ENCODE peak calls at places on chromosomes 12 and 14, in six cellular contexts. W, J, Q, C, V and Z are unnamed samples.

GRCh38 chr14:32381869-32382268 is 52.8 kb downstream of the AKAP6 start:
- DNase-seq in C (no peak), J (no peak), W (no peak), V (no peak), Q (no peak), Z (no peak)

GRCh38 chr14:44777567-44777966 is 184.2 kb downstream of the KLHL28 start:
- DNase-seq in W (no peak), V (no peak), C (no peak), Q (no peak), J (no peak), Z (no peak)

GRCh38 chr12:92105676-92106075 is 40.0 kb downstream of the BTG1 start:
- DNase-seq in J (no peak), V (no peak), Q (no peak), W (no peak), C (no peak), Z (no peak)

GRCh38 chr14:89315493-89316456 is 101.3 kb downstream of the FOXN3 start:
- DNase-seq in W (no peak), V (no peak), Q (no peak), C (no peak), J (no peak), Z (no peak)

GRCh38 chr12:115163710-115164109 is 479.7 kb upstream of the TBX3 start:
- DNase-seq in J (no peak), V (no peak), W (no peak), C (no peak), Q (no peak), Z (no peak)

GRCh38 chr12:106732890-106733289 is 41.6 kb upstream of the RIC8B start:
- DNase-seq in C (no peak), J (no peak), V (no peak), W (no peak), Q (no peak), Z (no peak)

GRCh38 chr12:55720071-55720564 is at the start of gene RDH5:
- DNase-seq in J (peak), W (no peak), C (peak), V (no peak), Q (peak), Z (no peak)

GRCh38 chr12:83634726-83635267 is 948.1 kb downstream of the TMTC2 start:
- DNase-seq in C (no peak), V (no peak), J (no peak), Q (no peak), W (no peak), Z (no peak)

GRCh38 chr14:74548881-74549280 is 55.3 kb downstream of the ISCA2 start:
- DNase-seq in V (no peak), Q (no peak), J (no peak), W (no peak), C (peak), Z (peak)

GRCh38 chr14:101215266-101215665 is 311.7 kb upstream of the RTL1 start:
- DNase-seq in V (no peak), J (no peak), Q (no peak), W (no peak), C (no peak), Z (no peak)

GRCh38 chr12:106147956-106148355 is 9.2 kb upstream of the NUAK1 start:
- DNase-seq in W (no peak), J (peak), Q (peak), V (no peak), C (no peak), Z (no peak)

GRCh38 chr12:53736602-53737493 is 9.6 kb upstream of the CALCOCO1 start:
- DNase-seq in Q (peak), C (no peak), W (no peak), J (no peak), V (no peak), Z (no peak)

GRCh38 chr14:91957876-91958313 is 10.4 kb upstream of the FBLN5 start:
- DNase-seq in Q (no peak), C (no peak), J (no peak), W (no peak), V (no peak), Z (no peak)

GRCh38 chr14:55301722-55302121 is 30.5 kb downstream of the FBXO34 start:
- DNase-seq in J (no peak), W (peak), C (peak), Q (no peak), V (no peak), Z (no peak)

GRCh38 chr12:25377475-25378179 is 126.9 kb upstream of the KRAS start:
- DNase-seq in W (peak), Q (no peak), J (no peak), V (no peak), C (peak), Z (no peak)

GRCh38 chr12:132432721-132433577 is 57.0 kb upstream of the FBRSL1 start:
- DNase-seq in J (no peak), Q (peak), W (no peak), C (no peak), V (no peak), Z (no peak)

GRCh38 chr12:106128526-106129430 is 10.0 kb downstream of the NUAK1 start:
- DNase-seq in Q (no peak), C (no peak), V (no peak), W (no peak), J (no peak), Z (no peak)

GRCh38 chr14:20632831-20633771 is 8.4 kb downstream of the OR6S1 start:
- DNase-seq in Q (no peak), C (peak), V (peak), J (peak), W (peak), Z (peak)

GRCh38 chr14:91509083-91509877 is 830 bp downstream of the PPP4R3A start:
- DNase-seq in V (peak), C (peak), Q (no peak), W (peak), J (no peak), Z (peak)

GRCh38 chr14:37587438-37587837 is 7.6 kb downstream of the FOXA1 start:
- DNase-seq in W (no peak), Q (no peak), C (no peak), V (no peak), J (no peak), Z (no peak)

GRCh38 chr12:27779837-27780611 is at the start of the genes KLHL42 and MANSC4:
- DNase-seq in J (peak), W (peak), V (peak), Q (no peak), C (peak), Z (peak)

GRCh38 chr14:51335521-51335920 is 95.5 kb downstream of the TMX1 start:
- DNase-seq in V (no peak), C (no peak), Q (no peak), W (no peak), J (no peak), Z (no peak)

GRCh38 chr12:39503445-39503844 is 60.5 kb upstream of the KIF21A start:
- DNase-seq in W (no peak), C (peak), J (no peak), V (no peak), Q (no peak), Z (no peak)

GRCh38 chr12:89968151-89968699 is 259.6 kb upstream of the ATP2B1 start:
- DNase-seq in W (no peak), V (no peak), Q (no peak), J (no peak), C (no peak), Z (no peak)

GRCh38 chr12:4956054-4956453 is 46.3 kb downstream of the KCNA1 start:
- DNase-seq in J (no peak), V (no peak), Q (peak), W (no peak), C (no peak), Z (no peak)

GRCh38 chr14:51564460-51564859 is 87.2 kb upstream of the FRMD6 start:
- DNase-seq in J (no peak), V (peak), C (no peak), Q (no peak), W (no peak), Z (no peak)

GRCh38 chr12:106897082-106897481 is 58.6 kb upstream of the TMEM263 start:
- DNase-seq in J (no peak), V (no peak), C (peak), W (no peak), Q (no peak), Z (no peak)

GRCh38 chr14:68938515-68939423 is 40.3 kb downstream of the ACTN1 start:
- DNase-seq in W (no peak), C (peak), Q (no peak), J (no peak), V (no peak), Z (no peak)

GRCh38 chr12:6058481-6059161 is 65.8 kb downstream of the VWF start:
- DNase-seq in J (no peak), Q (no peak), C (no peak), V (no peak), W (no peak), Z (no peak)

GRCh38 chr12:62720661-62721330 is 214.2 kb downstream of the PPM1H start:
- DNase-seq in V (no peak), Q (peak), J (peak), C (peak), W (no peak), Z (no peak)

GRCh38 chr14:96198430-96199133 is 6.1 kb upstream of the BDKRB2 start:
- DNase-seq in W (no peak), C (no peak), Q (no peak), J (no peak), V (no peak), Z (peak)

GRCh38 chr12:48827513-48828096 is 9.3 kb downstream of the CACNB3 start:
- DNase-seq in J (no peak), Q (no peak), V (no peak), C (no peak), W (no peak), Z (no peak)

GRCh38 chr12:126708492-126708896 is 1558.5 kb upstream of the TMEM132C start:
- DNase-seq in Q (no peak), J (no peak), C (peak), V (no peak), W (peak), Z (no peak)

GRCh38 chr14:69654109-69654508 is 42.7 kb downstream of the SUSD6 start:
- DNase-seq in C (no peak), J (no peak), Q (no peak), W (no peak), V (no peak), Z (no peak)